ENCODE peak calls at places on chromosomes 6 and 20, in nine cellular contexts. L is nephron progenitor cell; F is NCI-H187; O is A549; P is T-helper 1 cell; C is mammary epithelial cell; J is stimulated activated CD4-positive, alpha-beta T cell treated with anti-CD3 and anti-CD28 coated beads, Interleukin-1b, Interleukin-23, amount 100 ng/mL, for 1 hour; N is M059J; T is HEK293T. G is an unnamed sample.
A peak's percentile ranks its signal among the peaks of the same experiment; 100 is the strongest.

GRCh38 chr6:36149436-36149835 is 19.1 kb downstream of the MAPK13 start:
- DNase-seq in P (no peak), C (no peak), T (no peak), N (no peak), J (no peak), O (no peak), F (no peak), L (no peak), G (no peak)

GRCh38 chr6:117549606-117550005 is 52.7 kb downstream of the GOPC start:
- DNase-seq in P (peak; percentile 56), T (no peak), F (no peak), O (no peak), L (no peak), C (no peak), N (peak; percentile 29), J (no peak), G (no peak)

GRCh38 chr6:32944265-32944664 is 3.4 kb upstream of the HLA-DMB start:
- DNase-seq in N (no peak), P (peak; percentile 61), T (no peak), F (no peak), L (no peak), J (no peak), O (no peak), C (no peak), G (no peak)

GRCh38 chr6:153214439-153214838 is 83.4 kb upstream of the RGS17 start:
- DNase-seq in C (no peak), J (no peak), T (no peak), F (no peak), N (no peak), P (no peak), O (no peak), L (no peak), G (no peak)

GRCh38 chr6:31769684-31770371 is 7.3 kb downstream of the VWA7 start:
- DNase-seq in J (peak; percentile 66), N (peak; percentile 70), F (no peak), C (peak; percentile 70), T (peak; percentile 95), L (peak; percentile 41), P (peak; percentile 85), O (peak; percentile 81), G (peak; percentile 74)

GRCh38 chr20:56630506-56631317 is 1.6 kb downstream of the TFAP2C start:
- DNase-seq in F (no peak), P (no peak), T (no peak), N (peak; percentile 53), C (peak; percentile 71), O (no peak), L (peak; percentile 66), J (no peak), G (no peak)

GRCh38 chr6:131197716-131198115 is 62.4 kb downstream of the AKAP7 start:
- DNase-seq in J (no peak), N (no peak), F (no peak), P (peak; percentile 60), O (no peak), C (no peak), T (no peak), L (no peak), G (no peak)

GRCh38 chr6:1658212-1659005 is 48.7 kb downstream of the FOXC1 start:
- DNase-seq in F (no peak), J (no peak), N (no peak), P (no peak), T (no peak), L (no peak), C (no peak), O (no peak), G (no peak)

GRCh38 chr20:1961374-1961773 is 32.5 kb downstream of the PDYN start:
- DNase-seq in O (no peak), L (no peak), J (no peak), T (no peak), N (no peak), P (no peak), C (no peak), F (no peak), G (no peak)

GRCh38 chr6:142926494-142927273 is 18.3 kb downstream of the HIVEP2 start:
- DNase-seq in T (peak; percentile 61), N (peak; percentile 91), C (peak; percentile 61), O (peak; percentile 58), L (peak; percentile 83), P (peak; percentile 84), J (no peak), F (no peak), G (peak; percentile 61)

GRCh38 chr6:31025595-31025994 is 15.3 kb downstream of the MUC22 start:
- DNase-seq in L (no peak), F (no peak), J (no peak), O (no peak), C (no peak), P (no peak), N (no peak), T (no peak), G (no peak)

GRCh38 chr20:63064310-63064709 is 57.5 kb upstream of the BHLHE23 start:
- DNase-seq in T (no peak), L (peak; percentile 1), N (no peak), P (no peak), J (no peak), O (no peak), C (no peak), F (no peak), G (no peak)

GRCh38 chr6:33383427-33384185 is 8.0 kb upstream of the KIFC1 start:
- DNase-seq in T (no peak), J (no peak), C (no peak), N (no peak), F (no peak), P (no peak), L (no peak), O (no peak), G (no peak)

GRCh38 chr20:36573798-36574277 is 441 bp downstream of the TGIF2 start:
- DNase-seq in L (no peak), C (peak; percentile 9), J (no peak), F (no peak), O (no peak), P (no peak), T (no peak), N (peak; percentile 34), G (no peak)

GRCh38 chr6:156021746-156022396 is 566.2 kb upstream of the NOX3 start:
- DNase-seq in L (no peak), N (peak; percentile 90), P (no peak), J (no peak), O (no peak), T (no peak), C (no peak), F (no peak), G (peak; percentile 51)

GRCh38 chr6:4903751-4904370 is 100.0 kb downstream of the RPP40 start:
- DNase-seq in L (no peak), P (no peak), N (no peak), O (no peak), J (no peak), C (no peak), T (no peak), F (no peak), G (no peak)

GRCh38 chr6:107061125-107062020 is 33.4 kb downstream of the MTRES1 start:
- DNase-seq in L (no peak), T (no peak), F (no peak), P (peak; percentile 42), N (peak; percentile 61), J (no peak), O (no peak), C (no peak), G (no peak)

GRCh38 chr6:31094389-31094881 is 17.9 kb downstream of the C6orf15 start:
- DNase-seq in J (no peak), F (no peak), T (no peak), C (peak; percentile 17), L (no peak), N (peak; percentile 75), O (no peak), P (peak; percentile 85), G (peak; percentile 64)

GRCh38 chr20:8858181-8858794 is 210.6 kb upstream of the PLCB4 start:
- DNase-seq in J (no peak), T (no peak), L (no peak), O (no peak), P (no peak), C (no peak), N (peak; percentile 36), F (no peak), G (no peak)